ENCODE peak calls at places on chromosomes 5 and 9, in seven cellular contexts. O, C, J, K, L, X and P are unnamed samples.

GRCh38 chr5:166509085-166509484 is 1782.4 kb upstream of the WWC1 start:
- DNase-seq in X (no peak), J (peak), K (no peak), L (peak), O (peak), C (no peak), P (no peak)

GRCh38 chr9:122580360-122580759 is 2.8 kb downstream of the OR1L8 start:
- DNase-seq in K (peak), C (peak), J (no peak), X (peak), L (no peak), O (no peak), P (peak)

GRCh38 chr5:54659651-54660050 is 142.1 kb downstream of the SNX18 start:
- DNase-seq in X (peak), J (no peak), C (no peak), L (no peak), K (peak), O (peak), P (peak)

GRCh38 chr5:36090033-36090432 is 23.4 kb upstream of the UGT3A2 start:
- DNase-seq in K (no peak), O (peak), L (peak), X (peak), C (peak), J (peak), P (no peak)

GRCh38 chr5:169150108-169150507 is 150.8 kb downstream of the SLIT3 start:
- DNase-seq in J (no peak), C (no peak), K (no peak), L (no peak), O (no peak), X (no peak), P (no peak)

GRCh38 chr9:27673626-27674025 is 100.3 kb upstream of the C9orf72 start:
- DNase-seq in K (no peak), C (no peak), L (no peak), X (no peak), J (no peak), O (no peak), P (no peak)

GRCh38 chr9:126056312-126057021 is 270.2 kb upstream of the MVB12B start:
- DNase-seq in C (no peak), X (no peak), L (no peak), K (no peak), O (no peak), J (no peak), P (no peak)

GRCh38 chr5:38666668-38667498 is 110.4 kb upstream of the LIFR start:
- DNase-seq in J (peak), X (peak), C (peak), L (no peak), O (peak), K (peak), P (peak)

GRCh38 chr5:6832994-6833393 is 119.8 kb downstream of the TENT4A start:
- DNase-seq in O (no peak), L (peak), J (no peak), X (no peak), K (no peak), C (no peak), P (no peak)

GRCh38 chr5:141507387-141508091 is 18.7 kb downstream of the PCDHGC5 start:
- DNase-seq in C (no peak), L (peak), O (peak), K (peak), J (peak), X (peak), P (peak)

GRCh38 chr5:39217365-39218281 is 1.7 kb downstream of the FYB1 start:
- DNase-seq in C (peak), J (peak), O (peak), X (peak), L (peak), K (peak), P (peak)

GRCh38 chr5:131382407-131383395 is 118.8 kb downstream of the CDC42SE2 start:
- DNase-seq in X (peak), K (no peak), L (peak), C (peak), J (peak), O (peak), P (no peak)

GRCh38 chr5:179217356-179217755 is 127.9 kb downstream of the ADAMTS2 start:
- DNase-seq in C (no peak), O (peak), L (no peak), X (peak), J (no peak), K (peak), P (no peak)

GRCh38 chr5:109643951-109644350 is 45.8 kb upstream of the MAN2A1 start:
- DNase-seq in O (no peak), K (no peak), C (no peak), X (no peak), J (no peak), L (peak), P (no peak)

GRCh38 chr5:107269678-107270077 is 401.1 kb downstream of the EFNA5 start:
- DNase-seq in J (no peak), C (no peak), X (no peak), L (no peak), O (no peak), K (no peak), P (no peak)

GRCh38 chr5:174706997-174707548 is 17.3 kb upstream of the MSX2 start:
- DNase-seq in C (no peak), O (peak), K (no peak), J (no peak), X (peak), L (no peak), P (peak)

GRCh38 chr5:150604894-150605440 is 35.5 kb upstream of the SYNPO start:
- DNase-seq in K (peak), X (no peak), L (no peak), O (no peak), J (no peak), C (no peak), P (no peak)

GRCh38 chr9:105151686-105151995 is 92.8 kb upstream of the SLC44A1 start:
- DNase-seq in K (no peak), C (no peak), L (no peak), X (no peak), O (no peak), J (no peak), P (no peak)

GRCh38 chr5:62579761-62580160 is 1.1 kb downstream of the LRRC70 start:
- DNase-seq in X (no peak), O (no peak), K (no peak), C (no peak), J (no peak), L (no peak), P (no peak)

GRCh38 chr5:103929310-103930003 is 366.9 kb upstream of the NUDT12 start:
- DNase-seq in X (no peak), C (peak), K (no peak), J (no peak), O (no peak), L (peak), P (peak)

GRCh38 chr5:73851782-73852181 is 225.8 kb downstream of the ARHGEF28 start:
- DNase-seq in K (no peak), X (no peak), O (no peak), C (no peak), J (no peak), L (no peak), P (no peak)

GRCh38 chr9:17519761-17520160 is 59.1 kb upstream of the SH3GL2 start:
- DNase-seq in K (peak), L (no peak), C (peak), O (peak), X (peak), J (peak), P (no peak)

GRCh38 chr5:86878250-86878649 is 260.5 kb downstream of the COX7C start:
- DNase-seq in L (no peak), X (no peak), O (peak), C (no peak), J (no peak), K (no peak), P (peak)

GRCh38 chr5:150295172-150295611 is 5.6 kb upstream of the CAMK2A start:
- DNase-seq in L (no peak), K (peak), J (peak), X (peak), C (peak), O (peak), P (peak)

GRCh38 chr5:69491838-69492390 is 676 bp upstream of the OCLN start:
- DNase-seq in C (no peak), K (peak), X (no peak), J (no peak), O (no peak), L (no peak), P (no peak)

GRCh38 chr5:115657883-115658233 is 32.0 kb upstream of the TMED7 start:
- DNase-seq in X (peak), L (no peak), C (peak), K (peak), O (peak), J (no peak), P (peak)

GRCh38 chr5:167892352-167893115 is 398.9 kb upstream of the WWC1 start:
- DNase-seq in L (no peak), C (no peak), J (no peak), O (no peak), X (no peak), K (no peak), P (no peak)

GRCh38 chr9:113255431-113255830 is 19.9 kb downstream of the CDC26 start:
- DNase-seq in O (no peak), K (no peak), L (no peak), J (no peak), C (no peak), X (no peak), P (no peak)

GRCh38 chr9:127877566-127877998 is at the start of gene AK1:
- DNase-seq in X (peak), J (peak), L (no peak), K (peak), C (peak), O (peak), P (no peak)

GRCh38 chr5:160359816-160360215 is 10.6 kb downstream of the C1QTNF2 start:
- DNase-seq in K (no peak), J (peak), C (no peak), O (no peak), X (no peak), L (no peak), P (no peak)

GRCh38 chr5:174311121-174311520 is 265.6 kb downstream of the NSG2 start:
- DNase-seq in X (no peak), O (no peak), L (no peak), K (no peak), J (no peak), C (no peak), P (no peak)

GRCh38 chr5:127006711-127007110 is 23.6 kb downstream of the MARCHF3 start:
- DNase-seq in L (no peak), X (peak), C (no peak), K (no peak), O (peak), J (no peak), P (no peak)

GRCh38 chr9:87223397-87224246 is 274.0 kb upstream of the DAPK1 start:
- DNase-seq in J (no peak), K (no peak), C (no peak), L (no peak), X (peak), O (peak), P (no peak)
- H2AFZ ChIP-seq in J (no peak), K (peak), C (no peak), L (no peak), X (peak), O (peak), P (peak)

GRCh38 chr5:159102294-159102934 is 2.7 kb upstream of the EBF1 start:
- DNase-seq in L (no peak), C (no peak), X (no peak), J (no peak), K (peak), O (no peak), P (no peak)
- H3K4me2 ChIP-seq in L (no peak), C (no peak), X (no peak), J (no peak), K (peak), O (no peak), P (no peak)

GRCh38 chr5:120866997-120867396 is 402.9 kb downstream of the PRR16 start:
- DNase-seq in J (no peak), X (no peak), K (no peak), O (no peak), C (no peak), L (no peak), P (no peak)
- TF ChIP-seq CTCF in J (no peak), X (no peak), K (no peak), O (no peak), C (no peak), L (no peak), P (no peak)

GRCh38 chr5:83476470-83476817 is 4.9 kb downstream of the VCAN start:
- DNase-seq in L (no peak), J (no peak), X (no peak), K (no peak), C (no peak), O (no peak), P (no peak)

GRCh38 chr5:83474170-83474796 is 2.7 kb downstream of the VCAN start:
- DNase-seq in L (peak), X (peak), O (peak), J (peak), C (peak), K (peak), P (peak)

GRCh38 chr5:83474986-83475385 is 3.4 kb downstream of the VCAN start:
- DNase-seq in L (no peak), O (no peak), K (no peak), X (no peak), J (no peak), C (peak), P (no peak)

GRCh38 chr5:83473344-83474169 is 2.0 kb downstream of the VCAN start:
- DNase-seq in X (peak), K (peak), L (peak), C (peak), O (peak), J (peak), P (peak)

DNA sequence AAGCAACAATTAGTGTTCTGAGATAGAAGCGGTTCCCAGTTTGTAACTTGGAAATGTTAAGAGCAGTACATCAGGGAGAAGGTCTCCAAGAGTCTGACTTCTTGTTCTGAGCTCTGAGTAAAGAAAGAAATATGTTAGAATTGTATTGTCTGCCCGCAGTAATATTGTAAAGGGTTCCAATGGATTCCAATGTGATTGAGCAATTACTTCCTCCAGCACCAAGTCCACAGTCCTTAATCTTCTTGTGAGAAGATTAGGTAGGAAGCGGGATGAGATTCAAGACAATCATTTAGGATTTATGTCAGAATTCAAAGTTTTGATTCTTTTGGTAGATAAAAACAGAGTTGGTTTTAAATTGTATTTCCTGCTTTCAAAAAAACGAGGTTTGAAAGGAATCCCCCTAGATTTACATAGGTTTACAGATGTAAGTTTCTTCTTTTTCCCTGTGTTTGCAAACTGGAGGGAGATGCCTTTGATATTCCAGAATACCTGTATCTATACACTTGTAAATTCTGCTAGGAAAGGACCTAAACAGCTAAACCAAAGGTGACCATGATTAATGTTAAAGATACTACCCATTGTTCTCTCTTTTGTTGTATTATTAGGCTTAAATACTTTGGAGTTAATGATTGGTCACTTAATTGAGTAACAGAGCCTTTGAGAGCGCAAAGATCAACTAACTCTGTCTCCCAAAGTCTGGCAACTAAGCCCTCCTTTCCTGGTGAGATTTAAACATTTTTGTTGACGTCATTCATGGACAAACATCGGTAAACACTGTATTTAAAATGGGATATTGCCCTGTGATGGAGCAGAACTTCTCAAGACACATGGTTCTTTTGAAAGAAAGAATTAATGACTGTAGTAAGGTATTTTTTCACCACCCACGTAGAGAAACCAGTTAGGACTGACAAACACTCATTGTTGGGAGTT is 4.3 kb downstream of the VCAN start:
- DNase-seq in O (peak), X (peak), L (no peak), K (peak), C (peak), J (no peak), P (peak)
- H2AFZ ChIP-seq in O (no peak), X (no peak), L (no peak), K (peak), C (peak), J (no peak), P (no peak)

GRCh38 chr5:106195679-106196078 is 1475.1 kb downstream of the EFNA5 start:
- DNase-seq in J (no peak), O (no peak), K (no peak), X (no peak), C (no peak), L (no peak), P (no peak)
- H3K4me2 ChIP-seq in J (no peak), O (no peak), K (no peak), X (no peak), C (no peak), L (no peak), P (no peak)

GRCh38 chr5:10364186-10364689 is 10.7 kb downstream of the MARCHF6 start:
- DNase-seq in X (no peak), J (no peak), C (peak), O (no peak), K (no peak), L (peak), P (no peak)
- TF ChIP-seq CTCF in X (peak), J (no peak), C (peak), O (no peak), K (peak), L (peak), P (no peak)

GRCh38 chr5:33439905-33440481 is 772 bp upstream of the TARS1 start:
- DNase-seq in C (peak), J (no peak), L (no peak), X (no peak), K (no peak), O (no peak), P (no peak)
- H2AFZ ChIP-seq in C (peak), J (peak), L (peak), X (peak), K (peak), O (peak), P (peak)